ENCODE peak calls at places on chromosomes 2 and 18, in four cellular contexts. One of them, this sample, is unnamed.

GRCh38 chr18:26057208-26057821 is 33.1 kb downstream of the SS18 start:
- DNase-seq in astrocyte: peak
- DNase-seq in K562: no peak
- DNase-seq in CD8-positive, alpha-beta T cell: no peak
- DNase-seq in this sample: no peak

GRCh38 chr18:22683196-22683676 is 249.9 kb upstream of the RBBP8 start:
- DNase-seq in astrocyte: peak
- DNase-seq in K562: no peak
- DNase-seq in CD8-positive, alpha-beta T cell: no peak
- DNase-seq in this sample: peak

GRCh38 chr2:238019962-238020361 is 40.8 kb upstream of the SCLY start:
- DNase-seq in astrocyte: no peak
- DNase-seq in K562: no peak
- DNase-seq in CD8-positive, alpha-beta T cell: no peak
- DNase-seq in this sample: no peak

GRCh38 chr2:209114588-209114987 is 309.3 kb upstream of the MAP2 start:
- DNase-seq in astrocyte: no peak
- DNase-seq in K562: no peak
- DNase-seq in CD8-positive, alpha-beta T cell: no peak
- DNase-seq in this sample: no peak

GRCh38 chr2:46471-47345 is at the start of gene FAM110C:
- DNase-seq in astrocyte: peak
- DNase-seq in K562: no peak
- DNase-seq in CD8-positive, alpha-beta T cell: peak
- DNase-seq in this sample: peak

GRCh38 chr2:46029332-46029811 is 267.8 kb upstream of the EPAS1 start:
- DNase-seq in astrocyte: peak
- DNase-seq in K562: peak
- DNase-seq in CD8-positive, alpha-beta T cell: no peak
- DNase-seq in this sample: peak

GRCh38 chr2:218229239-218229638 is 12.2 kb downstream of the ARPC2 start:
- DNase-seq in astrocyte: peak
- DNase-seq in K562: no peak
- DNase-seq in CD8-positive, alpha-beta T cell: peak
- DNase-seq in this sample: peak

GRCh38 chr2:104857262-104858221 is 3.6 kb downstream of the POU3F3 start:
- DNase-seq in astrocyte: no peak
- DNase-seq in K562: no peak
- DNase-seq in CD8-positive, alpha-beta T cell: no peak
- DNase-seq in this sample: no peak

GRCh38 chr2:30371772-30372373 is 75.2 kb upstream of the LCLAT1 start:
- DNase-seq in astrocyte: no peak
- DNase-seq in K562: no peak
- DNase-seq in CD8-positive, alpha-beta T cell: no peak
- DNase-seq in this sample: no peak

GRCh38 chr2:71223767-71224333 is 3.1 kb downstream of the PAIP2B start:
- DNase-seq in astrocyte: peak
- DNase-seq in K562: peak
- DNase-seq in CD8-positive, alpha-beta T cell: no peak
- DNase-seq in this sample: peak

GRCh38 chr2:126657146-126657635 is 1.2 kb downstream of the GYPC start:
- DNase-seq in astrocyte: peak
- DNase-seq in K562: peak
- DNase-seq in CD8-positive, alpha-beta T cell: peak
- DNase-seq in this sample: no peak

GRCh38 chr2:234495076-234495800 is 1.6 kb downstream of the ARL4C start:
- DNase-seq in astrocyte: peak
- DNase-seq in K562: no peak
- DNase-seq in CD8-positive, alpha-beta T cell: no peak
- DNase-seq in this sample: peak

GRCh38 chr2:44623622-44624351 is 262.0 kb downstream of the CAMKMT start:
- DNase-seq in astrocyte: no peak
- DNase-seq in K562: no peak
- DNase-seq in CD8-positive, alpha-beta T cell: no peak
- DNase-seq in this sample: no peak

GRCh38 chr18:67938691-67939090 is 422.2 kb upstream of the DSEL start:
- DNase-seq in astrocyte: no peak
- DNase-seq in K562: no peak
- DNase-seq in CD8-positive, alpha-beta T cell: no peak
- DNase-seq in this sample: no peak

GRCh38 chr18:42545825-42546224 is 569.7 kb downstream of the RIT2 start:
- DNase-seq in astrocyte: peak
- DNase-seq in K562: no peak
- DNase-seq in CD8-positive, alpha-beta T cell: no peak
- DNase-seq in this sample: peak

GRCh38 chr2:212124597-212124996 is 414.0 kb downstream of the ERBB4 start:
- DNase-seq in astrocyte: peak
- DNase-seq in K562: no peak
- DNase-seq in CD8-positive, alpha-beta T cell: no peak
- DNase-seq in this sample: no peak

GRCh38 chr18:32998285-32998684 is 225.5 kb upstream of the KLHL14 start:
- DNase-seq in astrocyte: no peak
- DNase-seq in K562: no peak
- DNase-seq in CD8-positive, alpha-beta T cell: no peak
- DNase-seq in this sample: no peak

GRCh38 chr18:70659026-70659726 is 370.3 kb downstream of the SOCS6 start:
- DNase-seq in astrocyte: no peak
- DNase-seq in K562: no peak
- DNase-seq in CD8-positive, alpha-beta T cell: peak
- DNase-seq in this sample: no peak

GRCh38 chr18:37383036-37383788 is 182.4 kb downstream of the CELF4 start:
- DNase-seq in astrocyte: no peak
- DNase-seq in K562: no peak
- DNase-seq in CD8-positive, alpha-beta T cell: no peak
- DNase-seq in this sample: no peak

GRCh38 chr2:207768168-207768890 is 1.4 kb downstream of the FZD5 start:
- DNase-seq in astrocyte: peak
- DNase-seq in K562: no peak
- DNase-seq in CD8-positive, alpha-beta T cell: peak
- DNase-seq in this sample: peak

GRCh38 chr2:109187711-109188484 is 58.9 kb downstream of the SH3RF3 start:
- DNase-seq in astrocyte: no peak
- DNase-seq in K562: no peak
- DNase-seq in CD8-positive, alpha-beta T cell: no peak
- DNase-seq in this sample: no peak

GRCh38 chr2:185567196-185567595 is 171.4 kb upstream of the FSIP2 start:
- DNase-seq in astrocyte: no peak
- DNase-seq in K562: no peak
- DNase-seq in CD8-positive, alpha-beta T cell: no peak
- DNase-seq in this sample: no peak

GRCh38 chr2:148524519-148524919 is 120.0 kb upstream of the EPC2 start:
- DNase-seq in astrocyte: no peak
- DNase-seq in K562: no peak
- DNase-seq in CD8-positive, alpha-beta T cell: peak
- DNase-seq in this sample: no peak
- H3K27ac ChIP-seq in astrocyte: no peak
- H3K27ac ChIP-seq in K562: no peak
- H3K27ac ChIP-seq in CD8-positive, alpha-beta T cell: peak
- H3K27ac ChIP-seq in this sample: no peak

GRCh38 chr2:240663791-240664190 is 18.9 kb downstream of the AQP12B start:
- DNase-seq in astrocyte: no peak
- DNase-seq in K562: no peak
- DNase-seq in CD8-positive, alpha-beta T cell: no peak
- DNase-seq in this sample: no peak
- TF ChIP-seq CTCF in astrocyte: no peak
- TF ChIP-seq CTCF in K562: no peak
- TF ChIP-seq CTCF in CD8-positive, alpha-beta T cell: no peak
- TF ChIP-seq CTCF in this sample: no peak

GRCh38 chr2:16686641-16687040 is 21.0 kb upstream of the CYRIA start:
- DNase-seq in astrocyte: no peak
- DNase-seq in K562: no peak
- DNase-seq in CD8-positive, alpha-beta T cell: no peak
- DNase-seq in this sample: no peak
- H3K27ac ChIP-seq in astrocyte: no peak
- H3K27ac ChIP-seq in K562: no peak
- H3K27ac ChIP-seq in CD8-positive, alpha-beta T cell: no peak
- H3K27ac ChIP-seq in this sample: no peak

GRCh38 chr2:169452080-169452479 is 27.2 kb upstream of the BBS5 start:
- DNase-seq in astrocyte: peak
- DNase-seq in K562: peak
- DNase-seq in CD8-positive, alpha-beta T cell: no peak
- DNase-seq in this sample: peak
- TF ChIP-seq CTCF in astrocyte: peak
- TF ChIP-seq CTCF in K562: peak
- TF ChIP-seq CTCF in CD8-positive, alpha-beta T cell: no peak
- TF ChIP-seq CTCF in this sample: peak

GRCh38 chr2:231199219-231199618 is 788 bp downstream of the ARMC9 start:
- DNase-seq in astrocyte: peak
- DNase-seq in K562: no peak
- DNase-seq in CD8-positive, alpha-beta T cell: no peak
- DNase-seq in this sample: peak
- H3K27ac ChIP-seq in astrocyte: peak
- H3K27ac ChIP-seq in K562: no peak
- H3K27ac ChIP-seq in CD8-positive, alpha-beta T cell: no peak
- H3K27ac ChIP-seq in this sample: peak

GRCh38 chr18:69469444-69469919 is 68.8 kb downstream of the DOK6 start:
- DNase-seq in astrocyte: no peak
- DNase-seq in K562: peak
- DNase-seq in CD8-positive, alpha-beta T cell: no peak
- DNase-seq in this sample: no peak
- TF ChIP-seq CTCF in astrocyte: no peak
- TF ChIP-seq CTCF in K562: peak
- TF ChIP-seq CTCF in CD8-positive, alpha-beta T cell: peak
- TF ChIP-seq CTCF in this sample: peak

GRCh38 chr2:62568074-62568473 is 62.1 kb upstream of the TMEM17 start:
- DNase-seq in astrocyte: no peak
- DNase-seq in K562: no peak
- DNase-seq in CD8-positive, alpha-beta T cell: no peak
- DNase-seq in this sample: no peak
- H3K27ac ChIP-seq in astrocyte: no peak
- H3K27ac ChIP-seq in K562: no peak
- H3K27ac ChIP-seq in CD8-positive, alpha-beta T cell: no peak
- H3K27ac ChIP-seq in this sample: no peak

GRCh38 chr2:219560893-219561178 is 10.5 kb downstream of the OBSL1 start:
- DNase-seq in astrocyte: no peak
- DNase-seq in K562: no peak
- DNase-seq in CD8-positive, alpha-beta T cell: no peak
- DNase-seq in this sample: no peak

GRCh38 chr2:219561179-219562048 is 9.9 kb downstream of the OBSL1 start:
- DNase-seq in astrocyte: no peak
- DNase-seq in K562: no peak
- DNase-seq in CD8-positive, alpha-beta T cell: no peak
- DNase-seq in this sample: no peak

GRCh38 chr2:219562049-219563020 is 9.0 kb downstream of the OBSL1 start:
- DNase-seq in astrocyte: no peak
- DNase-seq in K562: no peak
- DNase-seq in CD8-positive, alpha-beta T cell: no peak
- DNase-seq in this sample: no peak

GRCh38 chr2:219559156-219559915 is 12.0 kb downstream of the OBSL1 start:
- DNase-seq in astrocyte: no peak
- DNase-seq in K562: no peak
- DNase-seq in CD8-positive, alpha-beta T cell: no peak
- DNase-seq in this sample: no peak

DNA sequence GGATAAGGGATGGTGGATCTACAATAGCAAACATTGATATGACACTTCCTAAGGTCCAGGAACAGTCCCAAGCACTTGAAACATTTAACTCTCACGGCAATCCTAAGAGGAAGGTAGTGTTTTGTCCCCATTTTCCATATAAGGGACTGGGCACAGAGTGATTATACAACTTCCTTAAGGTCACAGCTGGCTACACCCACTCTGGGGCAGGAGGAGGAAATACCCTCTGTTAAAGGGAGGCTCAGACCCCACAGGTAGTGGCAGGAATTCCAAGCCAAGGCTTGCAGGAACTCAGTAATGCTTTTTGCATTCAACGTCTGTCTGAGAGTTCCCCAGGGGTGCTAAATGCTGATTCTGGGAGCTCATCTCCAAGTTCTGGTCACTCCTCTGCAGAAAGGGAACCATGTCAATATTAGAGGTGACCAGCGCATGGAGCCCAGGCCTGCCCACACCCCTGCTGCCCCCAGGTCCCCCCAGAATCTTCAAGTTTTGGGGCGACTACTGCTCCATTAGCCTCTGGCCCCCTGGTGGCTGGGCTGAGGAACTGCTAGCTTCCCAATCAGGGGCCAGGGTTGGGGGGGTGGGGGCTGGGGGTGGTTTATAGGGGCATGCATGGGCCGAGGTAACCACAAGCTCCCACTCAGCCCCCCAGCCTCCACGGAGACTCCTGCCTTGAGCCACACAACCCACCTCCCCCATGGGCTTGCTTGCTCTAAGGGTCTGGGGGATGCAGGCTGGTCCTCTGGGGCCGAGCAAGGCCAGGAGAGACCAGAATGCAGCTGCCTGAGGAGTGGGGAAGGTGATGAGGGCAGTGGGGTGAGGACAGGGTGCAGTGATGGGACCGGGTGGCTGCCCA is 11.1 kb downstream of the OBSL1 start:
- DNase-seq in astrocyte: no peak
- DNase-seq in K562: peak
- DNase-seq in CD8-positive, alpha-beta T cell: no peak
- DNase-seq in this sample: peak
- TF ChIP-seq CTCF in astrocyte: peak
- TF ChIP-seq CTCF in K562: peak
- TF ChIP-seq CTCF in CD8-positive, alpha-beta T cell: peak
- TF ChIP-seq CTCF in this sample: peak

This sample was measured in RWPE1.